ENCODE peak calls at places on chromosome 1, in eight cellular contexts. J, A, U, L, Z, H, S and E are unnamed samples.
A peak's percentile ranks its signal among the peaks of the same experiment; 100 is the strongest.

GRCh38 chr1:145858238-145858936 is 494 bp downstream of the PIAS3 start:
- DNase-seq in U (peak; percentile 68), H (peak; percentile 84), L (no peak), S (peak; percentile 13), J (peak; percentile 63), A (peak; percentile 34), Z (peak; percentile 75), E (peak; percentile 29)

GRCh38 chr1:7586031-7586941 is 184.8 kb upstream of the VAMP3 start:
- DNase-seq in S (no peak), H (peak; percentile 34), A (peak; percentile 11), Z (no peak), L (peak; percentile 19), J (no peak), U (no peak), E (no peak)

GRCh38 chr1:172342584-172343245 is 77.8 kb upstream of the C1orf105 start:
- DNase-seq in J (peak; percentile 12), U (peak; percentile 75), S (no peak), A (no peak), L (no peak), Z (no peak), H (no peak), E (no peak)

GRCh38 chr1:22814176-22815042 is 103.8 kb downstream of the EPHB2 start:
- DNase-seq in J (no peak), S (no peak), H (peak; percentile 65), U (no peak), Z (peak; percentile 45), A (peak; percentile 34), L (no peak), E (no peak)

GRCh38 chr1:110455151-110455550 is 4.2 kb downstream of the PROK1 start:
- DNase-seq in S (no peak), A (no peak), L (no peak), H (no peak), U (no peak), J (no peak), Z (no peak), E (no peak)

GRCh38 chr1:208254862-208255261 is 10.7 kb upstream of the PLXNA2 start:
- DNase-seq in S (no peak), U (no peak), H (no peak), Z (no peak), L (no peak), A (peak; percentile 73), J (no peak), E (no peak)

GRCh38 chr1:110718452-110718851 is 43.7 kb upstream of the KCNA3 start:
- DNase-seq in H (no peak), S (no peak), U (no peak), J (no peak), Z (no peak), L (no peak), A (no peak), E (no peak)

GRCh38 chr1:188140958-188141357 is 1312.2 kb downstream of the PLA2G4A start:
- DNase-seq in A (no peak), Z (no peak), L (no peak), U (no peak), H (no peak), J (no peak), S (no peak), E (no peak)

DNA sequence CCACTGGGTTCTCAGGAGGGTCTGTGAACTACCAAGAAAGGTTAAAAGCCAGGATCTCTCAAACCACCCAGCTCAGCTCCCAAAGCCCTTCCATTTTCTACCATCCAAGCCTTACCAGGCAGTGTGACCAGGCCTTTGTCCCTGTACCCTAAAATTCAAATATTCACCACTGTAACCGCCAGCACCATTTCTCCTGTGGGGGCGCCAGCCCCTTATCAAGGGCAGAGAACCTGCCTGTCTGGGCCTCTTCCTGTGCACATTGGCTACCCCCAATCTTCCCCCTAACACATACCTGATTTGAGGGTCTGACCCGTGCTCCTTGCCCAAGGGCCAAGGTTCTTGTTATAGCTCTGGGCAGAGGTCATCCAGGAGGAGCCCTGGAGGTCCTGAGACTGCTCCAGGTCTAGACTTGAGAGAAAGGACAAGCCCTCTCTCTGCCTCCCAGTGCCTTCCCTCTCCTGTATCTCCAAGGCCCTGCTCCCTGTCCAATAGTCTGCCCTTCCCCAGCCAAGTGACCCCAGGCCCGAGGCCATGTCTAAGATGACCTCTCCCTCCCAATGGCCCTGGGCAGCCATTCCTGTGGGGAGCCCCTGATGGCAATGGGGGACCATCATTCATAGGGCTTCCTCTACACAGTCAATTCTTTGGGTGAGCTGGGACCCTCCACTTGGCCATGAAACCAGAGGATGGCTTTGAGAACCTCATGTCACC is 78.5 kb downstream of the FHAD1 start:
- DNase-seq in U (no peak), L (no peak), H (no peak), S (no peak), J (no peak), A (no peak), Z (no peak), E (no peak)
- TF ChIP-seq CTCF in U (no peak), L (no peak), H (no peak), S (no peak), J (no peak), A (no peak), Z (no peak), E (no peak)

DNA sequence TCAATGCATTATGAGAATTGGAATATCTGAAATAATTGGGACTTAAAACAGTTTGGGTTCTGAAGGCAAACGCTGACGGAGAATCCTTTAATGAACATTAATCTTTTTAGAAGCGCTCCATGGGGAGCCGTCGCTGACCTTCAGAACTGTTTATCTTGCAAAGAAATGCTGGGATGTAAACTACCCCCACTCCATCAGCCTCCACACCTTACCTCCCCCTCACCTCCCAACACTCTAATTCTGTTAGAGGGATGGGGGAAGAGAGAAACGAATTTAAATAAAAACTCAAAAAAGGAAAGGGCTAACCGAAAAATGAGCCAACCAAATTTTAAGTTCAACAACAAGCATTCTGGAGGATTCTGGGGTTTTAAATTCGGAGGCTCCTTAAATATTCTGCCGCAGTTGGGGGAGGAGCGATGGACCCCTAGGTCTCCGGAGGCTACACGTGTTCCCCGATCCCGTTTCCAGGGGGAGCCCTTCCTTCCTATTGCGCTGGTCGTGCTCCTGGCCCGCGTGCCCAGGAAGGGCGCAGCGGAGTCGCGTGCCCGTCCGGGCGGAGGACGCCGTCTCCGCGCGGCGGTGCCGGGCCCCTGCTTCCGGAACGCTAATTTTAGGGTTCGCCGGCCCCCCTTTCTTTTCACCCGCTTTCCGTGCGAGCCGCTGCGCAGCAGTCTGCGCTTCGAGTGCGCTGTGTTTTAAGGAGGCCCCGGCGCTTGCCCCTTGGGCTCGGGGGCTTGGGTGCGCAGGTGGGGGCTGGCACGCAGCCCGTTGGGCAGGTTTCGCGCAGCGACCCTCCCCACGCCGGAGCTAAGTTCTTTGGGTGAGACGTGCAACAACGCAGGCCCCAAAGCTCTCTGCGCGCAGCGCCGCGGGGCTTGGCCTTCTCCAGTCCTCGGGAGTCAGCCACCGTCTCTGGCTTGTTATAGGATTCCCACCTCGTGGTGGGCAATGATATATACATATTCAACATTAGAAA is 43.8 kb upstream of the DNAJC6 start:
- DNase-seq in S (peak; percentile 21), Z (peak; percentile 36), U (peak; percentile 67), J (peak; percentile 58), L (peak; percentile 36), A (peak; percentile 3), H (peak; percentile 49), E (no peak)
- TF ChIP-seq CTCF in S (no peak), Z (no peak), U (peak; percentile 1), J (peak; percentile 5), L (no peak), A (no peak), H (no peak), E (no peak)

DNA sequence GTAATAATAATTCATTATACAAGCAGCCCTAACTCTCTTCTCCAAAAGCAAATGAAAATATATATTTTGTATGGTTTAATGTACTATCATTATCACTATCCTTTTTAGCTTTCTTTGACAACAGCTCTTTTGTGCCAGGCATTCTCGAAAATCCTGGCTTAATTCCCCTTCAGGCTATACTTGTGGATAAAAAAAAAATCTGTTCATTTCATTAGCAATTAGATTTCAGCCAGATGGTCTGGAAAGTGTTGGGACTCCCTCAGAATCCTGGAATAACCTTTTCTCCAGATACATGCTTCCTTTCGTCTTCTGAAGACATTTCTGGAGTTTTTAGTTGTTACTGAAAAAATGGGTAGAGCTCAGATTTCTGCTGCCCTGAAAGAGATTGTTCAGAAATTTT is 83.4 kb upstream of the PLPPR4 start:
- DNase-seq in L (no peak), S (no peak), Z (no peak), J (no peak), H (no peak), U (no peak), A (no peak), E (no peak)
- TF ChIP-seq CTCF in L (no peak), S (no peak), Z (no peak), J (no peak), H (no peak), U (no peak), A (no peak), E (no peak)

GRCh38 chr1:157104598-157105293 is 5.1 kb upstream of the ETV3L start:
- DNase-seq in A (peak; percentile 12), J (no peak), L (no peak), S (no peak), Z (no peak), U (no peak), H (no peak), E (no peak)
- TF ChIP-seq CTCF in A (no peak), J (no peak), L (no peak), S (no peak), Z (no peak), U (no peak), H (no peak), E (no peak)

DNA sequence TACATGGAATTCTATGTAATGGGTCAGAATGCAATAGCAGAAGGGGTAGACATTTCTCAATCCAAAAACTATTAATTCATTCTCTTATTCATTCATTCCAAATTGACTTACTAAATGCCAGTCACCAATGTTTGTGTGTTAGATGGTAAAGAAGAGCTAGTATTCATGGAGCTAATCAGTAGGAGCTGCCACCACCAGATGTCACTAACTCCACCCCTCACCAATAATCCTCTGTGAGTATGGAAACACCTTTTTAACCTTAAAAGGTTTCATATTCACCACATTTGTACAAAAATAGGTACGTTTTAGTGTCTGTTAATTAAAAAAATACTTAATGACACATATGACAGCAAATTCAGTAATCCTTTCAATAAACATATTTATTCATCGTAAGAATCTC is 131.8 kb upstream of the PKN2 start:
- DNase-seq in L (no peak), J (no peak), Z (no peak), U (no peak), S (no peak), A (no peak), H (no peak), E (no peak)
- TF ChIP-seq CTCF in L (no peak), J (peak; percentile 6), Z (no peak), U (no peak), S (no peak), A (no peak), H (no peak), E (no peak)

GRCh38 chr1:248622491-248623106 is 12.3 kb downstream of the OR2T11 start:
- DNase-seq in L (no peak), S (no peak), U (peak; percentile 82), A (peak; percentile 55), H (no peak), Z (no peak), J (peak; percentile 64), E (no peak)
- TF ChIP-seq CTCF in L (peak; percentile 15), S (peak; percentile 62), U (peak; percentile 54), A (peak; percentile 46), H (no peak), Z (peak; percentile 50), J (peak; percentile 51), E (peak; percentile 23)

GRCh38 chr1:160020196-160020595 is 11.6 kb downstream of the PIGM start:
- DNase-seq in U (no peak), Z (no peak), L (no peak), J (no peak), A (no peak), H (no peak), S (no peak), E (no peak)
- TF ChIP-seq CTCF in U (no peak), Z (no peak), L (no peak), J (no peak), A (no peak), H (no peak), S (no peak), E (no peak)